ENCODE peak calls at places on chromosomes 4 and X, in six cellular contexts. W is activated naive CD8-positive, alpha-beta T cell treated with anti-CD3 and anti-CD28 coated beads, Interleukin-2, amount 50 U/mL, for 24 hours; Q is NCI-H1105; B is heart right ventricle; X is NCI-H510A; K is GM20000. T is an unnamed sample.

GRCh38 chrX:88024022-88024421 is 506.4 kb downstream of the KLHL4 start:
- DNase-seq in W (no peak), Q (no peak), B (no peak), X (no peak), K (no peak), T (no peak)

GRCh38 chr4:61446957-61447356 is 246.8 kb downstream of the ADGRL3 start:
- DNase-seq in W (no peak), Q (no peak), B (no peak), X (no peak), K (no peak), T (no peak)

GRCh38 chrX:63855896-63856295 is 70.9 kb upstream of the ARHGEF9 start:
- DNase-seq in W (no peak), Q (no peak), B (no peak), X (no peak), K (no peak), T (no peak)

GRCh38 chr4:111959202-111959601 is 186.1 kb upstream of the FAM241A start:
- DNase-seq in W (no peak), Q (no peak), B (no peak), X (no peak), K (no peak), T (no peak)

GRCh38 chr4:92014060-92014459 is 289.7 kb upstream of the GRID2 start:
- DNase-seq in W (no peak), Q (no peak), B (no peak), X (no peak), K (no peak), T (no peak)

GRCh38 chr4:7223566-7223965 is 31.2 kb downstream of the SORCS2 start:
- DNase-seq in W (no peak), Q (no peak), B (no peak), X (no peak), K (no peak), T (no peak)

GRCh38 chr4:174522183-174523002 is at the start of gene HPGD:
- DNase-seq in W (peak; percentile 63), Q (peak; percentile 31), B (peak; percentile 37), X (peak; percentile 34), K (peak; percentile 45), T (peak; percentile 63)

GRCh38 chrX:41389311-41389888 is 55.4 kb downstream of the DDX3X start:
- DNase-seq in W (no peak), Q (no peak), B (no peak), X (no peak), K (no peak), T (no peak)

GRCh38 chrX:119981286-119982070 is 37.9 kb upstream of the NKAP start:
- DNase-seq in W (no peak), Q (peak; percentile 26), B (no peak), X (no peak), K (peak; percentile 32), T (no peak)

GRCh38 chr4:11471613-11472012 is 42.9 kb upstream of the HS3ST1 start:
- DNase-seq in W (peak; percentile 38), Q (no peak), B (no peak), X (no peak), K (peak; percentile 16), T (no peak)

GRCh38 chrX:11381464-11381863 is 88.3 kb downstream of the AMELX start:
- DNase-seq in W (no peak), Q (peak; percentile 9), B (no peak), X (peak; percentile 2), K (peak; percentile 2), T (no peak)

GRCh38 chr4:129344058-129344457 is 248.1 kb downstream of the C4orf33 start:
- DNase-seq in W (no peak), Q (no peak), B (no peak), X (no peak), K (peak; percentile 5), T (no peak)

GRCh38 chr4:180852743-180853142 is 1390.5 kb upstream of the TENM3 start:
- DNase-seq in W (no peak), Q (no peak), B (no peak), X (no peak), K (no peak), T (no peak)

GRCh38 chr4:83613994-83614393 is 78.1 kb downstream of the GPAT3 start:
- DNase-seq in W (no peak), Q (no peak), B (no peak), X (no peak), K (no peak), T (no peak)

GRCh38 chrX:16765618-16766017 is 20.6 kb upstream of the TXLNG start:
- DNase-seq in W (no peak), Q (no peak), B (no peak), X (no peak), K (no peak), T (no peak)

GRCh38 chr4:121705521-121705920 is 8.7 kb upstream of the ANXA5 start:
- DNase-seq in W (no peak), Q (no peak), B (no peak), X (no peak), K (no peak), T (no peak)

GRCh38 chr4:36363024-36363423 is 81.6 kb downstream of the DTHD1 start:
- DNase-seq in W (no peak), Q (no peak), B (no peak), X (no peak), K (no peak), T (no peak)

GRCh38 chr4:145178740-145179139 is 1.6 kb downstream of the OTUD4 start:
- DNase-seq in W (no peak), Q (no peak), B (no peak), X (no peak), K (peak; percentile 42), T (no peak)

GRCh38 chr4:143482753-143483362 is 30.6 kb upstream of the SMARCA5 start:
- DNase-seq in W (no peak), Q (peak; percentile 13), B (no peak), X (no peak), K (peak; percentile 51), T (no peak)

T was measured in lung.